ENCODE peak calls at places on chromosomes 11 and 22, in six cellular contexts. R is fibroblast of lung, U is GM23248, A is IMR-90, J is astrocyte, W is neuronal stem cell. O is an unnamed sample.

GRCh38 chr11:64007629-64008282 is 21.5 kb downstream of the OTUB1 start:
- DNase-seq in U (peak; percentile 84), J (no peak), R (peak; percentile 18), W (no peak), A (no peak), O (no peak)

GRCh38 chr11:31974737-31975136 is 116.1 kb upstream of the RCN1 start:
- DNase-seq in J (peak; percentile 89), W (no peak), U (peak; percentile 97), A (peak; percentile 81), R (peak; percentile 64), O (no peak)

GRCh38 chr11:38791346-38791961 is 2193.4 kb upstream of the RAG2 start:
- DNase-seq in U (peak; percentile 79), W (peak; percentile 56), A (peak; percentile 58), R (peak; percentile 80), J (peak; percentile 47), O (peak; percentile 87)

GRCh38 chr22:31951201-31952093 is 7.1 kb downstream of the YWHAH start:
- DNase-seq in R (no peak), A (no peak), U (peak; percentile 38), J (no peak), W (no peak), O (no peak)

GRCh38 chr11:29190313-29190712 is 826.5 kb downstream of the KCNA4 start:
- DNase-seq in J (no peak), A (no peak), W (no peak), R (no peak), U (no peak), O (no peak)

GRCh38 chr11:18383388-18384156 is 10.8 kb upstream of the LDHA start:
- DNase-seq in J (peak; percentile 97), R (peak; percentile 98), U (peak; percentile 100), A (peak; percentile 96), W (no peak), O (no peak)

GRCh38 chr11:1755344-1756023 is 5.1 kb upstream of the IFITM10 start:
- DNase-seq in W (no peak), R (no peak), U (no peak), A (no peak), J (no peak), O (no peak)

GRCh38 chr22:21045585-21046294 is at the start of gene LRRC74B:
- DNase-seq in J (peak; percentile 87), U (peak; percentile 98), R (peak; percentile 89), W (peak; percentile 94), A (peak; percentile 87), O (peak; percentile 96)

GRCh38 chr11:100396281-100396680 is 290.8 kb upstream of the ARHGAP42 start:
- DNase-seq in J (no peak), A (no peak), R (no peak), W (no peak), U (no peak), O (no peak)

GRCh38 chr22:29245626-29246385 is 22.0 kb downstream of the RHBDD3 start:
- DNase-seq in R (peak; percentile 70), W (peak; percentile 60), A (peak; percentile 54), U (peak; percentile 69), J (peak; percentile 14), O (peak; percentile 87)

GRCh38 chr11:88051386-88051785 is 123.9 kb downstream of the RAB38 start:
- DNase-seq in U (peak; percentile 14), J (peak; percentile 12), W (no peak), A (peak; percentile 47), R (peak; percentile 48), O (no peak)

GRCh38 chr22:26330971-26331625 is 98.0 kb upstream of the ASPHD2 start:
- DNase-seq in W (peak; percentile 60), A (peak; percentile 23), U (peak; percentile 60), R (peak; percentile 26), J (no peak), O (peak; percentile 89)

GRCh38 chr11:111324277-111324720 is 26.0 kb downstream of the POU2AF3 start:
- DNase-seq in R (peak; percentile 14), U (peak; percentile 57), A (peak; percentile 72), W (no peak), J (peak; percentile 65), O (no peak)

GRCh38 chr22:30892731-30893221 is 75.8 kb downstream of the MORC2 start:
- DNase-seq in J (no peak), R (no peak), U (no peak), A (no peak), W (no peak), O (no peak)

GRCh38 chr11:115528217-115528616 is 24.0 kb upstream of the CADM1 start:
- DNase-seq in A (no peak), U (no peak), J (no peak), W (no peak), R (no peak), O (no peak)

GRCh38 chr22:24725736-24726135 is 48.8 kb downstream of the PIWIL3 start:
- DNase-seq in W (no peak), U (no peak), R (no peak), A (no peak), J (no peak), O (no peak)

GRCh38 chr22:41596776-41597634 is 7.4 kb upstream of the PMM1 start:
- DNase-seq in R (peak; percentile 60), U (peak; percentile 68), A (peak; percentile 37), J (no peak), W (peak; percentile 29), O (peak; percentile 76)

GRCh38 chr11:33690290-33691050 is 10.2 kb downstream of the C11orf91 start:
- DNase-seq in J (peak; percentile 100), U (peak; percentile 99), R (peak; percentile 93), A (peak; percentile 99), W (no peak), O (no peak)

GRCh38 chr22:21816787-21817496 is 50.5 kb downstream of the MAPK1 start:
- DNase-seq in U (peak; percentile 95), J (peak; percentile 91), A (peak; percentile 95), R (peak; percentile 92), W (no peak), O (peak; percentile 83)

GRCh38 chr22:17337639-17338038 is 31.6 kb upstream of the CECR2 start:
- DNase-seq in U (no peak), R (no peak), A (no peak), J (no peak), W (no peak), O (no peak)

GRCh38 chr11:23540101-23540561 is 679.9 kb upstream of the CCDC179 start:
- DNase-seq in J (peak; percentile 63), U (peak; percentile 63), A (peak; percentile 53), W (peak; percentile 57), R (peak; percentile 53), O (peak; percentile 86)

GRCh38 chr11:1873048-1873812 is 18.5 kb downstream of the PRR33 start:
- DNase-seq in A (peak; percentile 24), W (no peak), J (peak; percentile 14), R (peak; percentile 81), U (peak; percentile 46), O (no peak)

GRCh38 chr11:18706330-18707243 is 8.0 kb downstream of the TMEM86A start:
- DNase-seq in W (no peak), U (peak; percentile 26), J (no peak), R (peak; percentile 53), A (no peak), O (no peak)

GRCh38 chr22:33240901-33241300 is 182.7 kb upstream of the SYN3 start:
- DNase-seq in A (no peak), R (no peak), U (peak; percentile 74), W (no peak), J (no peak), O (no peak)

GRCh38 chr11:130180896-130181294 is 21.3 kb downstream of the ST14 start:
- DNase-seq in W (no peak), A (no peak), U (no peak), J (no peak), R (no peak), O (no peak)
- H3K9ac ChIP-seq in W (no peak overlapping the region), A (no peak overlapping the region), U (no peak overlapping the region), J (no peak overlapping the region), R (no peak overlapping the region), O (no peak overlapping the region)

GRCh38 chr11:609355-609811 is 6.4 kb downstream of the IRF7 start:
- DNase-seq in J (no peak), R (no peak), A (no peak), W (no peak), U (no peak), O (no peak)
- H3K4me2 ChIP-seq in J (no peak overlapping the region), R (no peak overlapping the region), A (no peak overlapping the region), W (no peak overlapping the region), U (no peak overlapping the region), O (no peak overlapping the region)

GRCh38 chr22:48576333-48577013 is 1251.2 kb downstream of the BRD1 start:
- DNase-seq in J (peak; percentile 8), A (no peak), W (peak; percentile 57), U (peak; percentile 23), R (no peak), O (no peak)

GRCh38 chr22:48577691-48578090 is 1250.0 kb downstream of the BRD1 start:
- DNase-seq in J (no peak), U (no peak), R (no peak), W (no peak), A (no peak), O (no peak)

GRCh38 chr22:48577014-48577690 is 1250.5 kb downstream of the BRD1 start:
- DNase-seq in R (no peak), J (no peak), W (no peak), A (no peak), U (no peak), O (no peak)

GRCh38 chr22:48574776-48575566 is 1252.7 kb downstream of the BRD1 start:
- DNase-seq in A (no peak), J (peak; percentile 19), R (peak; percentile 17), U (peak; percentile 42), W (peak; percentile 74), O (no peak)

DNA sequence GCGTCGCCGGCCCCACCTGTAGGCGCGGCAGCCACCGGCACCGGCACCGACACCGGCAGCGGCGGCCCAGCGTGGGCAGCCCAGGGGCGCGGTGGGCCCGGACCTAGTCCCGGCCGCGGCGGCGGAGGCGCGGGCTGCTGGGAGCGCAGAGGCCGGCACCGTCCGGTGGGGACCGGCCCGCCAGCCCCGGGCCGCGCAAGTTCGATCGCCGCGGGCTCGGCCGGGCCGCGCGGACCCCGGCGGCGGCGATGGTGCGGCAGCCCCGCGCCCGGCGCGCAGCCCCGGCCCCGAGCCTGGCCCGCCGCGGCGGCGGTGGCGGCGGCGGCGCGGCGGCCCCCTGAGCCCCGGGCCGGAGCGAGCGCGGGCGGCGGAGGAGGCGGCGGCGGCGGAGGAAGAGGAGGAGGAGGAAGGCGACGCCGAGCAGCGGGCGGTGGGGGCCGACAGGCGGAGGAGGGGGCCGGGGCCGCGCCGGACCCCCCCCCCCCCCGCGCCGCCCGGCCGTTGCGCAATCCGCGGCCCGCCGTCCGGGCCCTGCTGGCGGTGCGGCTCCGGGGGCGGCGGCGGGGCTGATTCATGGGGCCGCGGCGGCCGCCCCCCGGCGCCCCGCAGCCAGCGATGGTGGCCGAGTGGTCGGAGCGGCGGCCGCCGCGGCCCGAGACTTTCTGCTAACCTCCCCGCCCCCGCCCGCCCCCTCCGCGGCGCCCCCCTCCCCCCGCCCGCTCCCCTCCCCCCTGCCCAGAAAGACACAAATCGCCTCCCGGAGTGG is 1251.9 kb downstream of the BRD1 start:
- DNase-seq in W (no peak), U (no peak), R (no peak), J (no peak), A (no peak), O (no peak)
- H3K9ac ChIP-seq in W (peak overlapping the region; percentile 97), U (no peak overlapping the region), R (no peak overlapping the region), J (no peak overlapping the region), A (no peak overlapping the region), O (no peak overlapping the region)

GRCh38 chr11:10855295-10855694 is 2.6 kb downstream of the ZBED5 start:
- DNase-seq in A (no peak), U (no peak), R (no peak), J (no peak), W (no peak), O (no peak)
- H3K4me2 ChIP-seq in A (no peak overlapping the region), U (no peak overlapping the region), R (peak overlapping the region; percentile 83), J (peak overlapping the region; percentile 16), W (no peak overlapping the region), O (no peak overlapping the region)

GRCh38 chr22:37258810-37259472 is 14.9 kb upstream of the RAC2 start:
- DNase-seq in U (no peak), J (no peak), R (no peak), A (no peak), W (no peak), O (peak; percentile 57)
- H3K9ac ChIP-seq in U (peak overlapping the region; percentile 32), J (no peak overlapping the region), R (no peak overlapping the region), A (no peak overlapping the region), W (no peak overlapping the region), O (peak overlapping the region; percentile 42)